ENCODE peak calls at places on chromosomes 3 and 15, in five cellular contexts. One of them, this sample, is unnamed.

GRCh38 chr15:39199076-39199475 is 381.8 kb upstream of the THBS1 start:
- DNase-seq in HepG2: no peak
- DNase-seq in HEK293T: no peak
- DNase-seq in NT2/D1: no peak
- DNase-seq in GM12878: no peak
- DNase-seq in this sample: no peak

GRCh38 chr15:51947124-51947523 is 24.5 kb downstream of the LEO1 start:
- DNase-seq in GM12878: no peak
- DNase-seq in HEK293T: no peak
- DNase-seq in HepG2: no peak
- DNase-seq in NT2/D1: no peak
- DNase-seq in this sample: no peak

GRCh38 chr3:20080956-20081554 is 40.8 kb downstream of the KAT2B start:
- DNase-seq in GM12878: peak; percentile 56
- DNase-seq in HepG2: peak; percentile 40
- DNase-seq in NT2/D1: no peak
- DNase-seq in HEK293T: no peak
- DNase-seq in this sample: no peak

GRCh38 chr15:44394062-44394461 is 33.4 kb upstream of the CTDSPL2 start:
- DNase-seq in NT2/D1: no peak
- DNase-seq in HepG2: peak; percentile 43
- DNase-seq in GM12878: no peak
- DNase-seq in HEK293T: no peak
- DNase-seq in this sample: no peak

GRCh38 chr3:106193876-106194275 is 325.1 kb upstream of the CBLB start:
- DNase-seq in GM12878: no peak
- DNase-seq in NT2/D1: no peak
- DNase-seq in HEK293T: no peak
- DNase-seq in HepG2: no peak
- DNase-seq in this sample: no peak

GRCh38 chr3:194265505-194265892 is 85.6 kb downstream of the CPN2 start:
- DNase-seq in GM12878: no peak
- DNase-seq in HepG2: no peak
- DNase-seq in HEK293T: no peak
- DNase-seq in NT2/D1: no peak
- DNase-seq in this sample: no peak

GRCh38 chr15:42329161-42329560 is 30.1 kb upstream of the CAPN3 start:
- DNase-seq in HEK293T: no peak
- DNase-seq in NT2/D1: no peak
- DNase-seq in GM12878: no peak
- DNase-seq in HepG2: no peak
- DNase-seq in this sample: no peak

GRCh38 chr3:112973325-112974177 is 1.4 kb downstream of the CD200R1 start:
- DNase-seq in GM12878: peak; percentile 66
- DNase-seq in HepG2: no peak
- DNase-seq in HEK293T: no peak
- DNase-seq in NT2/D1: no peak
- DNase-seq in this sample: no peak

DNA sequence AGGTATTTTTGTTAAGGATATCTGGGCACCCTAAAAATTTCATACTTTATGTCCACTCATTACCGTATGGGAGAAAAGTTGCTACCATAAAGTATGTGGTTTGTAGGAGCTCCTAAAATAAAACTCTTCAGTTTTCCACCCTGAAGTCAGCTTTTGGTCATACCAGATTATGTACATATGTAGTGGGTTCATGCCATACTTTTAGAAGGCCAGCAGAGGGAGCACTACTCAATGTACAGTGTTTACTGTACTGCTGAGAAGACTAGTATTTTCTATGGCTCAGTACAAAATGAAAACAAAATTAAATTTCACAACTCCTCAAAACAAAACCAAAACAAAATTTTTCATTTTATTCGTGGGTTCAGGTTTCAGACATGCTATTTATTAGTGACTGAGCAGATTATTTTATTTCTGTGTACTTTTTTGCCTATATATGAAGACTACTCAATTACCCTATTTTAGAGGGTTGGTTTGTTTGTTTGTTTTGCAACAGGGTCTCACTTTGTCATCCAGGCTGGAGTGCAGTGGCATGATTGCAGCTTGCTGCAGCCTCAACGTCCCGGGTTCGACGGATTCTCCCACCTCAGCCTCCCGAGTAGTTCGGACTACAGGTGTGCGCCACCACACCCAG is 24.3 kb downstream of the NXPE3 start:
- DNase-seq in NT2/D1: peak; percentile 36
- DNase-seq in HEK293T: peak; percentile 53
- DNase-seq in HepG2: peak; percentile 74
- DNase-seq in GM12878: no peak
- DNase-seq in this sample: no peak
- TF ChIP-seq SUZ12 in NT2/D1: no peak
- TF ChIP-seq SUZ12 in HEK293T: no peak
- TF ChIP-seq SUZ12 in HepG2: no peak
- TF ChIP-seq SUZ12 in GM12878: no peak
- TF ChIP-seq SUZ12 in this sample: no peak

GRCh38 chr3:18066899-18067582 is 324.6 kb upstream of the TBC1D5 start:
- DNase-seq in HepG2: no peak
- DNase-seq in GM12878: no peak
- DNase-seq in HEK293T: no peak
- DNase-seq in NT2/D1: no peak
- DNase-seq in this sample: no peak

GRCh38 chr3:18058666-18059065 is 316.2 kb upstream of the TBC1D5 start:
- DNase-seq in GM12878: no peak
- DNase-seq in NT2/D1: no peak
- DNase-seq in HepG2: no peak
- DNase-seq in HEK293T: no peak
- DNase-seq in this sample: no peak

GRCh38 chr3:18064586-18064985 is 322.2 kb upstream of the TBC1D5 start:
- DNase-seq in HEK293T: no peak
- DNase-seq in NT2/D1: no peak
- DNase-seq in HepG2: no peak
- DNase-seq in GM12878: no peak
- DNase-seq in this sample: no peak

GRCh38 chr3:18062289-18063025 is 320.0 kb upstream of the TBC1D5 start:
- DNase-seq in HEK293T: no peak
- DNase-seq in GM12878: no peak
- DNase-seq in HepG2: no peak
- DNase-seq in NT2/D1: no peak
- DNase-seq in this sample: no peak

DNA sequence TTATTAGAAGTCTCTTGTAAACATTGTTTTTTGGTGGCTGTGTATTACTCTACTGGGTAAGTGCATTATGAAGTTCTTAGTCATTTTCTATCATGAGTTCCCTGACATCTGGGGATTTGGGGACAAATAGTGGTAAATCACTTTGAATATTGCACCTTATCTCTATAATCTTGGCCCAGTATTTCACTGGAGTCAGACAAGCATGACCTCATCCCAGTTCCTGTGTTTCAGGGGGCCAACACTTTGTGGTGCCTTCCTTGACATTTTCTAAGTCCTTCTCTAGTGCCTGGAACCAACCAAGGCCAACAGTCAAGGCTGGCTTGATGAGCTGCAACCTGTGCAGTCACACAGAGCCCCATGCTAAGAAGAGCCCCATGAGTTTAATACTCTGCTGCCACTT is 319.3 kb upstream of the TBC1D5 start:
- DNase-seq in HEK293T: no peak
- DNase-seq in HepG2: no peak
- DNase-seq in NT2/D1: no peak
- DNase-seq in GM12878: no peak
- DNase-seq in this sample: no peak
- TF ChIP-seq SUZ12 in HEK293T: no peak
- TF ChIP-seq SUZ12 in HepG2: no peak
- TF ChIP-seq SUZ12 in NT2/D1: no peak
- TF ChIP-seq SUZ12 in GM12878: no peak
- TF ChIP-seq SUZ12 in this sample: no peak

GRCh38 chr15:85334241-85334640 is 46.2 kb upstream of the AKAP13 start:
- DNase-seq in HEK293T: no peak
- DNase-seq in GM12878: no peak
- DNase-seq in HepG2: no peak
- DNase-seq in NT2/D1: no peak
- DNase-seq in this sample: no peak

GRCh38 chr15:85331666-85332261 is 48.6 kb upstream of the AKAP13 start:
- DNase-seq in GM12878: no peak
- DNase-seq in NT2/D1: no peak
- DNase-seq in HepG2: no peak
- DNase-seq in HEK293T: no peak
- DNase-seq in this sample: no peak

GRCh38 chr15:85330941-85331588 is 49.3 kb upstream of the AKAP13 start:
- DNase-seq in NT2/D1: peak; percentile 64
- DNase-seq in GM12878: peak; percentile 90
- DNase-seq in HEK293T: peak; percentile 81
- DNase-seq in HepG2: peak; percentile 88
- DNase-seq in this sample: peak; percentile 85

GRCh38 chr15:85335193-85335939 is 45.0 kb upstream of the AKAP13 start:
- DNase-seq in NT2/D1: no peak
- DNase-seq in GM12878: no peak
- DNase-seq in HepG2: no peak
- DNase-seq in HEK293T: no peak
- DNase-seq in this sample: no peak

GRCh38 chr15:85333132-85333831 is 47.1 kb upstream of the AKAP13 start:
- DNase-seq in HepG2: no peak
- DNase-seq in NT2/D1: no peak
- DNase-seq in HEK293T: no peak
- DNase-seq in GM12878: no peak
- DNase-seq in this sample: no peak
- TF ChIP-seq SUZ12 in HepG2: no peak
- TF ChIP-seq SUZ12 in NT2/D1: no peak
- TF ChIP-seq SUZ12 in HEK293T: no peak
- TF ChIP-seq SUZ12 in GM12878: no peak
- TF ChIP-seq SUZ12 in this sample: no peak

DNA sequence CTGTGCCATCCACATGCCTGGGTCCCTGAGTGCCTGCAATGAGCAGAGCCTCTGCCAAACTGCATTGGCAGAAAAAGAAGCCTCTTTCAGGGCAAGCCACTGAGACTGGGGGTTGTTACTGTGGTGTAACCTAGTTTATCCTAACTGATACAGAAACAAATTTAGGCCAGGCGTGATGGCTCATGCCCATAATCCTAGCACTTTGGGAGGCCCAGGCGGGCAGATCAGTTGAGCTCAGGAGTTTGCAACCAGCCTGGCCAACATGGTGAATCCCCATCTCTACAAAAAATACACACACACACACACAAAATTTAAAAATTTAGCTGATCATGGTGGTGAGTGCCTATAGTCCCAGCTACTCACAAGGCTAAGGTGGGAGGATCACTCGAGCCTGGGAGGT is 221.6 kb downstream of the TBC1D2B start:
- DNase-seq in HepG2: no peak
- DNase-seq in HEK293T: no peak
- DNase-seq in NT2/D1: no peak
- DNase-seq in GM12878: no peak
- DNase-seq in this sample: no peak
- TF ChIP-seq SUZ12 in HepG2: no peak
- TF ChIP-seq SUZ12 in HEK293T: no peak
- TF ChIP-seq SUZ12 in NT2/D1: no peak
- TF ChIP-seq SUZ12 in GM12878: no peak
- TF ChIP-seq SUZ12 in this sample: no peak

GRCh38 chr15:81176291-81176893 is 20.3 kb upstream of the IL16 start:
- DNase-seq in HepG2: no peak
- DNase-seq in GM12878: no peak
- DNase-seq in NT2/D1: no peak
- DNase-seq in HEK293T: no peak
- DNase-seq in this sample: no peak
- TF ChIP-seq SUZ12 in HepG2: no peak
- TF ChIP-seq SUZ12 in GM12878: no peak
- TF ChIP-seq SUZ12 in NT2/D1: no peak
- TF ChIP-seq SUZ12 in HEK293T: no peak
- TF ChIP-seq SUZ12 in this sample: no peak

DNA sequence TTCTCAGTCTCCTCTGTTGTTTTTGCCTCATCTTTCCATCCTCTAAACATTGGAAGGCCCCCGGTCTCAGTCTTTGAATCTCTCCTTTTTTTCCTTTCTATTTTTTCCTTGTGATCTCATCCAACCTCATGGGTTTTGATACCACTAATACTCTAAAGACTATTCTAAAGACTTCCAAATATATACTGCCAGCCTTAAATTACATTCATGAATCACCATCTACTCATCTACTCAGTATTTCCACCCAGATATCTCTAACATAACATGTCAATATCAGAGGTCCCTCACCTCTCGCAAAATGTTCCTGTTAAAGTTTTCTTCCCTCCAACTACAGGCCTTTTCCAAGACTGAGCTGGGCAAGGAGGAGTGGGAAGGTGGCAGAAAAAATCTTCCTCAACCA is 282.5 kb upstream of the TTC14 start:
- DNase-seq in HepG2: no peak
- DNase-seq in NT2/D1: no peak
- DNase-seq in GM12878: no peak
- DNase-seq in HEK293T: no peak
- DNase-seq in this sample: no peak
- TF ChIP-seq SUZ12 in HepG2: no peak
- TF ChIP-seq SUZ12 in NT2/D1: no peak
- TF ChIP-seq SUZ12 in GM12878: no peak
- TF ChIP-seq SUZ12 in HEK293T: no peak
- TF ChIP-seq SUZ12 in this sample: no peak

DNA sequence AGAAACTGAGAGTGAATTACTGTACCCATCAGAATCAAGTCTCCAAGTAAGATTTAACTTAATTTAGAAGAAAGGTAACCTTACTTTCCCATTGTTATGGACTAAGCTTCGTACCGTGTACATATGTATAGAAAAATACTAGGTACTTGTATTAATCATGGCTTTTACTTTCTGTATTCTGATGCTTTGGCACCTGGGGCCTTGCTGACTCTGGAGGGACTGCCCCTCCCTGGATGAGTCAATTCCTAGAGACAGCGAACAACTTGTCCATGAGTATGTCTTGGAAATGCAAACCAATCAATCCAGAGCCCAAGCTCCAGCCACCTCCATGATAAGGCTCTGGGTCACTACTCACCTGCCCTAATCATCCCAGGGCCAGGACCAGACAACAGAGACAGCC is 50.0 kb upstream of the DGKG start:
- DNase-seq in NT2/D1: no peak
- DNase-seq in HEK293T: no peak
- DNase-seq in HepG2: no peak
- DNase-seq in GM12878: no peak
- DNase-seq in this sample: no peak
- TF ChIP-seq SUZ12 in NT2/D1: no peak
- TF ChIP-seq SUZ12 in HEK293T: no peak
- TF ChIP-seq SUZ12 in HepG2: no peak
- TF ChIP-seq SUZ12 in GM12878: no peak
- TF ChIP-seq SUZ12 in this sample: no peak

GRCh38 chr3:10205461-10206165 is 40.9 kb downstream of the IRAK2 start:
- DNase-seq in GM12878: no peak
- DNase-seq in NT2/D1: no peak
- DNase-seq in HEK293T: no peak
- DNase-seq in HepG2: no peak
- DNase-seq in this sample: no peak
- TF ChIP-seq SUZ12 in GM12878: no peak
- TF ChIP-seq SUZ12 in NT2/D1: no peak
- TF ChIP-seq SUZ12 in HEK293T: no peak
- TF ChIP-seq SUZ12 in HepG2: no peak
- TF ChIP-seq SUZ12 in this sample: no peak

This sample was measured in H1.